ENCODE peak calls at places on chromosomes 4 and X, in five cellular contexts. W is A549, Q is ovary, D is iris pigment epithelial cell, H is ecto neural progenitor cell. R is an unnamed sample.
A peak's percentile ranks its signal among the peaks of the same experiment; 100 is the strongest.

GRCh38 chrX:44873415-44874270 is 655 bp downstream of the KDM6A start:
- DNase-seq in Q (peak; percentile 56), H (peak; percentile 56), D (peak; percentile 63), W (peak; percentile 56), R (peak; percentile 83)

GRCh38 chr4:155600246-155600645 is 66.4 kb upstream of the GUCY1A1 start:
- DNase-seq in Q (no peak), H (no peak), W (no peak), D (no peak), R (no peak)

GRCh38 chr4:41070516-41071281 is 143.6 kb downstream of the APBB2 start:
- DNase-seq in H (no peak), W (no peak), D (peak; percentile 25), Q (no peak), R (no peak)

GRCh38 chrX:19888419-19888879 is 1.0 kb upstream of the SH3KBP1 start:
- DNase-seq in Q (peak; percentile 29), W (peak; percentile 87), H (no peak), D (peak; percentile 74), R (no peak)

GRCh38 chrX:9278475-9279270 is 186.2 kb upstream of the TBL1X start:
- DNase-seq in D (peak; percentile 3), Q (no peak), W (no peak), H (no peak), R (no peak)

GRCh38 chr4:178812866-178813265 is 1370.6 kb upstream of the AGA start:
- DNase-seq in D (no peak), H (no peak), Q (no peak), W (peak; percentile 12), R (no peak)

GRCh38 chr4:112591593-112591992 is 45.1 kb downstream of the ZGRF1 start:
- DNase-seq in H (no peak), D (no peak), W (no peak), Q (no peak), R (no peak)

GRCh38 chr4:108559067-108559793 is 61.1 kb upstream of the RPL34 start:
- DNase-seq in H (no peak), Q (no peak), W (no peak), D (no peak), R (no peak)

GRCh38 chr4:79874197-79874596 is 198.8 kb downstream of the ANTXR2 start:
- DNase-seq in H (no peak), W (no peak), Q (no peak), D (no peak), R (no peak)

GRCh38 chr4:185730387-185730786 is 81.6 kb downstream of the SORBS2 start:
- DNase-seq in Q (no peak), W (peak; percentile 6), D (peak; percentile 81), H (no peak), R (no peak)

GRCh38 chr4:77619408-77619807 is 13.8 kb downstream of the CXCL13 start:
- DNase-seq in D (peak; percentile 6), W (no peak), H (no peak), Q (no peak), R (no peak)

GRCh38 chrX:21158678-21159077 is 215.5 kb upstream of the CNKSR2 start:
- DNase-seq in D (no peak), H (no peak), Q (no peak), W (no peak), R (no peak)

GRCh38 chr4:133316874-133317273 is 167.8 kb downstream of the PCDH10 start:
- DNase-seq in Q (no peak), D (peak; percentile 0), H (no peak), W (no peak), R (no peak)

GRCh38 chrX:45801554-45801953 is 600.9 kb upstream of the DIPK2B start:
- DNase-seq in H (no peak), D (peak; percentile 42), Q (no peak), W (peak; percentile 62), R (no peak)

GRCh38 chrX:135494453-135494852 is 26.0 kb upstream of the INTS6L start:
- DNase-seq in H (no peak), Q (no peak), W (no peak), D (no peak), R (no peak)

GRCh38 chr4:86048426-86048825 is 311.4 kb downstream of the MAPK10 start:
- DNase-seq in H (no peak), D (peak; percentile 55), Q (no peak), W (no peak), R (no peak)

GRCh38 chr4:128600996-128601857 is 208.3 kb upstream of the JADE1 start:
- DNase-seq in H (no peak), Q (peak; percentile 82), W (peak; percentile 94), D (peak; percentile 99), R (no peak)

GRCh38 chr4:168631241-168632151 is 134.6 kb downstream of the PALLD start:
- DNase-seq in W (peak; percentile 73), D (peak; percentile 71), H (peak; percentile 89), Q (peak; percentile 63), R (peak; percentile 91)

GRCh38 chr4:30770049-30770549 is 49.9 kb downstream of the PCDH7 start:
- DNase-seq in H (no peak), W (no peak), Q (no peak), D (peak; percentile 83), R (no peak)

R was measured in osteocyte.